ENCODE peak calls at places on chromosomes 12 and 14, in six cellular contexts. L, V, K, W, R and O are unnamed samples.

GRCh38 chr14:68786491-68787234 is 6.2 kb downstream of the ZFP36L1 start:
- DNase-seq in R (no peak), K (no peak), V (no peak), W (no peak), L (peak; percentile 19), O (no peak)

GRCh38 chr14:93019970-93020369 is 95.8 kb downstream of the ITPK1 start:
- DNase-seq in W (no peak), K (no peak), L (peak; percentile 66), V (peak; percentile 47), R (no peak), O (no peak)

GRCh38 chr12:131827961-131828534 is at the start of gene MMP17:
- DNase-seq in L (peak; percentile 70), R (no peak), W (peak; percentile 48), V (peak; percentile 60), K (peak; percentile 58), O (peak; percentile 84)

GRCh38 chr14:58969951-58970751 is 218.3 kb upstream of the DAAM1 start:
- DNase-seq in L (no peak), R (no peak), K (no peak), V (no peak), W (no peak), O (peak; percentile 18)

GRCh38 chr14:103539056-103539825 is 10.2 kb downstream of the TRMT61A start:
- DNase-seq in K (peak; percentile 50), W (no peak), R (no peak), L (no peak), V (no peak), O (no peak)

GRCh38 chr12:56999456-56999855 is 6.9 kb downstream of the ZBTB39 start:
- DNase-seq in K (no peak), R (no peak), V (no peak), L (no peak), W (peak; percentile 26), O (no peak)

GRCh38 chr12:104596128-104596799 is 139.5 kb downstream of the CHST11 start:
- DNase-seq in K (no peak), L (no peak), W (no peak), R (no peak), V (no peak), O (no peak)

GRCh38 chr12:115380509-115381120 is 696.6 kb upstream of the TBX3 start:
- DNase-seq in R (no peak), V (no peak), K (no peak), W (no peak), L (no peak), O (no peak)

GRCh38 chr12:45907955-45908354 is 82.4 kb downstream of the SCAF11 start:
- DNase-seq in V (no peak), W (no peak), K (no peak), L (no peak), R (no peak), O (no peak)

GRCh38 chr12:123427036-123427769 is 9.3 kb downstream of the RILPL2 start:
- DNase-seq in L (no peak), K (peak; percentile 62), R (no peak), W (no peak), V (no peak), O (no peak)

GRCh38 chr14:62443796-62444195 is 601.5 kb downstream of the KCNH5 start:
- DNase-seq in L (no peak), W (no peak), V (no peak), R (no peak), K (no peak), O (no peak)

GRCh38 chr12:1297206-1297605 is 297.2 kb downstream of the FBXL14 start:
- DNase-seq in L (no peak), R (no peak), W (no peak), V (no peak), K (no peak), O (no peak)

GRCh38 chr14:99606359-99606758 is 2.4 kb upstream of the CCDC85C start:
- DNase-seq in L (no peak), W (no peak), V (no peak), K (no peak), R (no peak), O (no peak)

GRCh38 chr14:24233538-24233866 is 773 bp downstream of the GMPR2 start:
- DNase-seq in L (no peak), R (no peak), V (no peak), K (no peak), W (peak; percentile 44), O (no peak)

GRCh38 chr14:26709019-26709418 is 111.2 kb upstream of the NOVA1 start:
- DNase-seq in K (no peak), V (no peak), R (no peak), W (no peak), L (no peak), O (no peak)

GRCh38 chr12:89821901-89822300 is 113.3 kb upstream of the ATP2B1 start:
- DNase-seq in L (no peak), R (no peak), W (no peak), K (no peak), V (no peak), O (no peak)

GRCh38 chr14:50957296-50957695 is 13.0 kb upstream of the PYGL start:
- DNase-seq in L (no peak), W (no peak), V (no peak), R (no peak), K (no peak), O (no peak)

GRCh38 chr14:103555559-103556337 is 6.7 kb downstream of the BAG5 start:
- DNase-seq in L (no peak), V (no peak), K (no peak), R (no peak), W (no peak), O (no peak)

GRCh38 chr14:37598973-37599526 is 3.6 kb downstream of the TTC6 start:
- DNase-seq in R (no peak), W (no peak), K (no peak), L (no peak), V (no peak), O (no peak)

GRCh38 chr12:85468356-85469157 is 188.5 kb downstream of the ALX1 start:
- DNase-seq in L (peak; percentile 48), V (peak; percentile 50), K (no peak), R (no peak), W (no peak), O (peak; percentile 54)

GRCh38 chr12:19234991-19235876 is 105.7 kb downstream of the PLEKHA5 start:
- DNase-seq in L (no peak), V (no peak), K (no peak), W (no peak), R (no peak), O (no peak)

GRCh38 chr12:6635856-6636521 is at the start of gene LPAR5:
- DNase-seq in K (peak; percentile 95), V (no peak), L (peak; percentile 24), R (no peak), W (no peak), O (no peak)

GRCh38 chr12:68352067-68352466 is 19.9 kb upstream of the MDM1 start:
- DNase-seq in R (no peak), K (no peak), V (no peak), W (no peak), L (no peak), O (no peak)

GRCh38 chr14:81710232-81710845 is 176.7 kb upstream of the SEL1L start:
- DNase-seq in R (peak; percentile 16), L (peak; percentile 35), K (no peak), W (no peak), V (peak; percentile 40), O (peak; percentile 31)

GRCh38 chr14:58331111-58331510 is 32.8 kb downstream of the ARID4A start:
- DNase-seq in V (peak; percentile 38), L (peak; percentile 91), K (no peak), W (peak; percentile 91), R (no peak), O (peak; percentile 49)

GRCh38 chr12:119334459-119335170 is at the start of gene CCDC60:
- DNase-seq in R (peak; percentile 80), V (peak; percentile 65), L (peak; percentile 77), W (no peak), K (peak; percentile 69), O (peak; percentile 91)

GRCh38 chr14:75859746-75860145 is 122.0 kb downstream of the TGFB3 start:
- DNase-seq in K (no peak), W (no peak), V (no peak), R (no peak), L (no peak), O (no peak)

GRCh38 chr14:75861161-75861621 is 120.6 kb downstream of the TGFB3 start:
- DNase-seq in K (no peak), W (no peak), R (no peak), V (no peak), L (no peak), O (no peak)

GRCh38 chr14:75860561-75861160 is 121.1 kb downstream of the TGFB3 start:
- DNase-seq in L (no peak), W (no peak), K (no peak), R (no peak), V (no peak), O (no peak)

GRCh38 chr14:75866981-75867380 is 114.8 kb downstream of the TGFB3 start:
- DNase-seq in W (no peak), R (no peak), V (no peak), L (no peak), K (no peak), O (no peak)

DNA sequence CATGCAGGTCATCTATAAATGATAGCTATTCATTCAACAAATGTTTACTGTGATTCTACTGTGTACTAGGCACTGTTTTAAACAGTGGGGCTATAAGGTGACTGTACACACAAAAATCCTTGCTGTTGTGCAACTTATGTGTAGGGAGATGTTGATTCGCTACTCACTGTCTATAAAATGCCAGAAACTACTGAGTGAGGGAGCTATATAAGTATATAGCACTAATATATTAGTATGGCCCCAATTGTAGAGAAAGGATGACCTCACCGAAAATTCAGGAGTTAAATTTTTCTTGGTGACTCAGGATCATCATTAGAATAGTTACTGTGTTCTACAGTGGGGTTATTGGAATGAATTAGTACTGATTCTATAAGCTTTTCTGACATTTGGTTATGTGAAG is 117.4 kb downstream of the TGFB3 start:
- DNase-seq in W (no peak), V (no peak), L (no peak), R (no peak), K (no peak), O (no peak)
- TF ChIP-seq CTCF in W (no peak), V (no peak), L (no peak), R (no peak), K (no peak), O (no peak)

GRCh38 chr12:127888948-127889347 is 378.0 kb upstream of the TMEM132C start:
- DNase-seq in V (no peak), K (no peak), L (no peak), R (no peak), W (no peak), O (no peak)
- TF ChIP-seq CTCF in V (no peak), K (no peak), L (no peak), R (no peak), W (no peak), O (no peak)

DNA sequence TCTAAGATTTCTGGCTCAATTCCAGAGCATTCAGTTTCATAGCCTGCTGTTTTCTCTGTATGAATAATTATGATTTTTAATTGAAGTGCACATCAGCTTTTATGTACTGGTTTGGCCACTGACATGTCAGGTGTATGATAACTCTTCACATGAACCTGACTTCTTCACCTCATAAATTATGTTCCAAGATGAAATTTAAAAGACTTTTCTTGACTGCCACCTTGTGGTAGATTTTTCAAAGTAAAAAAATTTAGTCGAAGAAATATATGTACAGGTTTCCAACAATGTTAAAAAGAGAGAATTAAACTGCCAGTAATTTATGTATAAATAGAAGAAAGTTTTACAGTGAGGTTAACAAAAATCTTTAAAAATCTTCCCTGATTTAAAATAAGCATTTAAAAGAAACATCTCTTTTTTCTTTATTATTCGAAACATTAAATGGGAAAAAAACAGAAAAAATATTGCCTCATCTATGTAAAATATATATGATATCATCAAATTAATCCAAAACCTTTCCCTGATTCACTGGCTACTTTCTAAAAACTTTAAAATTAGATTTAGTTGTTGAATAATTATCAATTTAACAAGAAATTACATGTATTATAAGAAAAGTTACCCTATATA is 124.9 kb upstream of the ATXN7L3B start:
- DNase-seq in L (no peak), K (no peak), W (no peak), R (no peak), V (no peak), O (no peak)
- TF ChIP-seq CTCF in L (no peak), K (no peak), W (peak; percentile 48), R (peak; percentile 65), V (peak; percentile 78), O (peak; percentile 61)

GRCh38 chr14:23174785-23175184 is 8.7 kb downstream of the SLC7A8 start:
- DNase-seq in V (no peak), K (no peak), W (no peak), R (no peak), L (no peak), O (no peak)
- TF ChIP-seq CTCF in V (no peak), K (no peak), W (no peak), R (no peak), L (no peak), O (no peak)